ENCODE peak calls at places on chromosomes 2 and 18, in seven cellular contexts. E, S, U, H, A, V and T are unnamed samples.

GRCh38 chr18:13878858-13879257 is 36.5 kb downstream of the MC2R start:
- DNase-seq in H (peak), V (no peak), S (no peak), E (no peak), A (no peak), U (no peak), T (no peak)

GRCh38 chr2:146214394-146214929 is 1630.4 kb upstream of the ACVR2A start:
- DNase-seq in S (no peak), U (no peak), A (no peak), H (no peak), E (no peak), V (no peak), T (no peak)

GRCh38 chr2:140473851-140474250 is 1657.0 kb downstream of the LRP1B start:
- DNase-seq in U (no peak), H (peak), V (no peak), A (no peak), E (no peak), S (no peak), T (no peak)

GRCh38 chr2:170166735-170167134 is 11.2 kb upstream of the MYO3B start:
- DNase-seq in U (no peak), S (no peak), H (no peak), E (no peak), A (no peak), V (no peak), T (no peak)

GRCh38 chr2:60717691-60718090 is 38.4 kb upstream of the PAPOLG start:
- DNase-seq in V (peak), U (no peak), S (no peak), E (no peak), H (no peak), A (no peak), T (no peak)

GRCh38 chr2:158130832-158131473 is 29.3 kb downstream of the UPP2 start:
- DNase-seq in A (no peak), V (no peak), U (no peak), S (no peak), E (no peak), H (no peak), T (no peak)

GRCh38 chr2:40093036-40093673 is 314.1 kb upstream of the THUMPD2 start:
- DNase-seq in S (peak), E (no peak), H (peak), V (no peak), U (peak), A (peak), T (no peak)

GRCh38 chr2:6580982-6581381 is 284.7 kb downstream of the CMPK2 start:
- DNase-seq in E (no peak), H (peak), U (peak), S (no peak), A (peak), V (no peak), T (no peak)

GRCh38 chr2:189281151-189281550 is 101.6 kb upstream of the COL5A2 start:
- DNase-seq in V (no peak), U (peak), S (no peak), H (no peak), E (no peak), A (no peak), T (no peak)

GRCh38 chr2:24873619-24874018 is 46.4 kb downstream of the ADCY3 start:
- DNase-seq in H (no peak), E (no peak), S (no peak), A (no peak), U (no peak), V (peak), T (no peak)

GRCh38 chr2:187993516-187993915 is 298.2 kb upstream of the GULP1 start:
- DNase-seq in A (peak), S (no peak), H (peak), E (no peak), V (no peak), U (peak), T (no peak)

GRCh38 chr2:68188831-68189230 is 31.1 kb downstream of the PNO1 start:
- DNase-seq in S (no peak), A (no peak), E (no peak), V (no peak), H (no peak), U (no peak), T (no peak)

GRCh38 chr18:9726175-9726574 is 18.1 kb downstream of the RAB31 start:
- DNase-seq in U (no peak), E (no peak), V (no peak), S (no peak), A (no peak), H (no peak), T (no peak)

GRCh38 chr2:198127627-198128026 is 323.2 kb downstream of the PLCL1 start:
- DNase-seq in U (peak), S (peak), V (peak), E (no peak), H (peak), A (peak), T (peak)

GRCh38 chr18:33901894-33902512 is 322.7 kb downstream of the NOL4 start:
- DNase-seq in V (no peak), U (no peak), S (no peak), E (no peak), A (no peak), H (peak), T (no peak)

GRCh38 chr2:84442888-84443287 is 16.2 kb downstream of the SUCLG1 start:
- DNase-seq in V (no peak), S (no peak), E (no peak), H (no peak), U (no peak), A (no peak), T (no peak)

GRCh38 chr2:111121028-111121872 is 536 bp downstream of the BCL2L11 start:
- DNase-seq in V (no peak), A (peak), S (peak), U (no peak), E (peak), H (peak), T (peak)

GRCh38 chr2:54546925-54547324 is 90.8 kb downstream of the SPTBN1 start:
- DNase-seq in H (no peak), A (no peak), S (no peak), U (no peak), E (no peak), V (no peak), T (no peak)

GRCh38 chr2:3001595-3002184 is 375.9 kb downstream of the EIPR1 start:
- DNase-seq in H (peak), U (no peak), A (no peak), S (no peak), E (no peak), V (no peak), T (no peak)

GRCh38 chr2:190979906-190980629 is 33.9 kb downstream of the STAT1 start:
- DNase-seq in V (peak), E (no peak), H (peak), S (no peak), U (peak), A (peak), T (no peak)

GRCh38 chr2:11097988-11098387 is 57.3 kb upstream of the SLC66A3 start:
- DNase-seq in E (no peak), S (no peak), H (no peak), V (no peak), U (no peak), A (no peak), T (no peak)

GRCh38 chr2:104429978-104430740 is 423.8 kb upstream of the POU3F3 start:
- DNase-seq in H (no peak), E (no peak), A (no peak), U (no peak), S (peak), V (no peak), T (no peak)

GRCh38 chr2:237128026-237128703 is 42.5 kb downstream of the COPS8 start:
- DNase-seq in V (peak), E (no peak), U (peak), A (peak), S (peak), H (peak), T (peak)

GRCh38 chr2:113720167-113720566 is 36.3 kb downstream of the SLC35F5 start:
- DNase-seq in U (peak), A (peak), E (no peak), H (peak), S (no peak), V (no peak), T (no peak)

DNA sequence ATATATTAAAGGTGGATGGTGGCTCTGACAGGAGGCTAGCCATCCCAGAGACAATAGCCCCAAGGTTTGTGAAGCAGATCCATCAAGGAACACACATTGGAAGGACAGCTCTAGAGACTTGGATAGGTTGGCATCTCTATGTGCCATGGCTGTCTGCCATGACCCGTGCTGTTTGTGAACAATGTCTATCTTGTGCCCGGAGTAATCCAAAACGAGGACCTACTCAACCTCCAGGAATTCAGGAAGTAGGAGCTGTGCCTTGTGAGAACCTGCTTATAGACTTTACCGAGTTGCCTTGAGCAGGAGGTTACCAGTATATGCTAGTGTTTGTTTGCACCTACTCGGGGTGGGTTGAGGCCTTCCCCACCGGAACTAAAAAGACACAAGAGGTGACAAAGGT is 43.1 kb upstream of the SELENOI start:
- DNase-seq in V (peak), U (no peak), S (no peak), E (no peak), H (no peak), A (no peak), T (no peak)
- H4K8ac ChIP-seq in V (no peak), U (no peak), S (no peak), E (no peak), H (no peak), A (no peak), T (no peak)

DNA sequence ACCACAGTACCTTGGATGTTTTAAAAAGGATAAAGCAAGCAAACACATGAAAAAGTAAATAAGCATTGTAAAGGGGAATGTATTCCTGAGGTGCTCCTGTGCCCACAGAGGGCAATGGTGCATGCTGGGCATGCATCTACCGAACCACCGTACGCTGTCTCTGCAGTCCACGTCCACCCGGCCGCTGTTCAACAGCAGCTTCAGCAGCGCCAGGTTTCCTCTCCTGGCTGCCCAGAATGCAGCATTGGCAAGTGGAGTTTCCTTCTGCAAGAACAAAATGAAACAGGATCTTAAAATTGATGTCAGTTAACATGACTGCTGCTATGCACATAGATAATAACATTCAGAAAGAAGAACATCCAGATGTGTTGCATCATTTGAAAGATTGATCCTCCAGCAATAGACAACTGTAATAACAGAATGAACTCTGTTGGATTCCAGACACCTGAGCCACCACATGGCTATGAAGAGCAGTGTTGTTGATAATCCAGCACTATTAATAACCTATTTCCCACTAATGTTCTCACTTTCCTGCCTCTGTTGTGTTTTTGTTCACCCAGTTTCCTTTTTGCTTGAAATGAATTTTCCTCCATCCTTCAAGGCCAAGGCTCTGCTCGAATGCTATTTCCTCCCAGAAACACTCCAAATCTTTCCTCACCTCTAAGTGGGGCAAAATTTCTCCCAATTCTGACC is 13.6 kb downstream of the ANKRD29 start:
- DNase-seq in H (no peak), E (no peak), A (no peak), U (no peak), S (no peak), V (no peak), T (no peak)
- H4K8ac ChIP-seq in H (no peak), E (no peak), A (no peak), U (no peak), S (no peak), V (no peak), T (no peak)

DNA sequence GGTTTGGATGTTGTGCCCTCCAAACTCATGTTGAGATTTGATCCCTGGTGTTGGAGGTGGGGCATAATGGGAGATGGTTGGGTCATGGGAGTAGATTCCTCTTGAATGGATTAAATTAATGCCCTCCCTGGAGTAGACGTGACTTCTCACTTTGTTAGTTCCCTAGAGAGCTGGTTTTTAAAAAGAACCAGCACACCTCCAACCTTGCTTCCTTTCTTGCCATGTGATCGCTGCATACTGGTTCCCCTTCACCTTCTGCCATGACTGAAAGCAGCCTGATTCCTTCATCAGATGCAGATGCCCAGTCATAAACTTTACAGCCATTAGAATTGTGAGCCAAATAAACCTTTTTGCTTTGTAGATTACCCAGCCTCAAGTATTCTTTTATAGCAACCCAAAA is 21.7 kb downstream of the MTA3 start:
- DNase-seq in U (no peak), V (no peak), H (no peak), E (no peak), S (no peak), A (no peak), T (no peak)
- H4K8ac ChIP-seq in U (no peak), V (no peak), H (no peak), E (no peak), S (no peak), A (no peak), T (no peak)

GRCh38 chr2:110105608-110106467 is 9.8 kb downstream of the MALL start:
- DNase-seq in U (peak), S (no peak), V (no peak), E (peak), H (no peak), A (peak), T (no peak)
- H4K8ac ChIP-seq in U (peak), S (no peak), V (no peak), E (no peak), H (no peak), A (peak), T (no peak)

DNA sequence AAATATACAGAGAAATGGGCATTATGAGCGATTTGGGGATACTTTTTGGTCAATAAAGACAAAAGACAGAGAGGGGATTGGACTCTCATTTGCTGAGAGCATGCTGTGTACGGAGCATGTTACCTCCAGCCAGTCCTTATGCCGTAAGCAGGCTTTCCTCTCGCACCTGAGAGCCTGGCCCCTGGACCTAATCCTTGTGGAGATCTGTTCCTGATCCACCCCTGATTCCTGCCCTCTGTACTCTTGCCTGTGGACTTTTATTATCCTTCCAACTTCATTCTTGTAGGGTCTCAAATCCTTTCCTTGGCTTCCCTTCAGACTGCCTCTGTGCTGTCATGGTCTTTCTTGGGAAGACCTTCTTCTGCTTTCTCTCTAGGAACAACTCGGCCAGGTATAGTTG is 803.1 kb upstream of the RAB6C start:
- DNase-seq in E (no peak), S (no peak), H (no peak), A (no peak), U (no peak), V (no peak), T (no peak)
- H4K8ac ChIP-seq in E (no peak), S (no peak), H (no peak), A (no peak), U (no peak), V (no peak), T (no peak)

GRCh38 chr2:115374981-115375380 is 932.5 kb downstream of the DPP10 start:
- DNase-seq in H (no peak), U (no peak), S (no peak), V (no peak), E (no peak), A (no peak), T (no peak)
- H4K8ac ChIP-seq in H (no peak), U (no peak), S (no peak), V (no peak), E (no peak), A (no peak), T (no peak)

GRCh38 chr2:119609337-119609736 is 65.1 kb downstream of the CFAP221 start:
- DNase-seq in A (no peak), E (no peak), V (no peak), S (no peak), U (no peak), H (no peak), T (no peak)
- H4K8ac ChIP-seq in A (no peak), E (no peak), V (no peak), S (no peak), U (no peak), H (no peak), T (no peak)

GRCh38 chr2:148130571-148130970 is 109.7 kb downstream of the MBD5 start:
- DNase-seq in V (no peak), A (peak), H (no peak), E (no peak), S (no peak), U (peak), T (no peak)
- H4K8ac ChIP-seq in V (no peak), A (no peak), H (no peak), E (no peak), S (no peak), U (no peak), T (no peak)

GRCh38 chr2:160822006-160822405 is 328.4 kb upstream of the RBMS1 start:
- DNase-seq in U (no peak), S (no peak), A (no peak), E (no peak), V (no peak), H (no peak), T (no peak)
- H4K8ac ChIP-seq in U (no peak), S (no peak), A (no peak), E (no peak), V (no peak), H (no peak), T (no peak)

GRCh38 chr18:3340015-3340681 is 78.2 kb downstream of the MYL12B start:
- DNase-seq in H (peak), S (no peak), E (no peak), U (peak), V (no peak), A (peak), T (no peak)
- H4K8ac ChIP-seq in H (no peak), S (no peak), E (no peak), U (no peak), V (no peak), A (no peak), T (no peak)